ENCODE peak calls at places on chromosomes 16 and 17, in seven cellular contexts. One of them, this sample, is unnamed.
A peak's percentile ranks its signal among the peaks of the same experiment; 100 is the strongest.

GRCh38 chr16:85556456-85557082 is 56.6 kb upstream of the GSE1 start:
- DNase-seq in HTR-8/SVneo: no peak
- DNase-seq in astrocyte: no peak
- DNase-seq in CD8-positive, alpha-beta memory T cell: peak; percentile 66
- DNase-seq in fibroblast of the conjunctiva: no peak
- DNase-seq in HS-5: no peak
- DNase-seq in LoVo: peak; percentile 19
- DNase-seq in this sample: no peak

GRCh38 chr17:81553616-81554181 is 1.5 kb upstream of the FAAP100 start:
- DNase-seq in LoVo: peak; percentile 51
- DNase-seq in fibroblast of the conjunctiva: peak; percentile 59
- DNase-seq in HS-5: peak; percentile 97
- DNase-seq in CD8-positive, alpha-beta memory T cell: no peak
- DNase-seq in HTR-8/SVneo: peak; percentile 85
- DNase-seq in astrocyte: peak; percentile 97
- DNase-seq in this sample: peak; percentile 96

GRCh38 chr16:57497121-57497520 is 10.8 kb upstream of the DOK4 start:
- DNase-seq in LoVo: no peak
- DNase-seq in CD8-positive, alpha-beta memory T cell: no peak
- DNase-seq in HTR-8/SVneo: no peak
- DNase-seq in HS-5: no peak
- DNase-seq in fibroblast of the conjunctiva: no peak
- DNase-seq in astrocyte: no peak
- DNase-seq in this sample: no peak

GRCh38 chr17:36496018-36496789 is 9.7 kb downstream of the ZNHIT3 start:
- DNase-seq in CD8-positive, alpha-beta memory T cell: no peak
- DNase-seq in astrocyte: no peak
- DNase-seq in HTR-8/SVneo: no peak
- DNase-seq in LoVo: no peak
- DNase-seq in HS-5: no peak
- DNase-seq in fibroblast of the conjunctiva: no peak
- DNase-seq in this sample: no peak

GRCh38 chr16:10817963-10818941 is at the start of gene TVP23A:
- DNase-seq in LoVo: no peak
- DNase-seq in HS-5: no peak
- DNase-seq in HTR-8/SVneo: no peak
- DNase-seq in astrocyte: peak; percentile 4
- DNase-seq in CD8-positive, alpha-beta memory T cell: no peak
- DNase-seq in fibroblast of the conjunctiva: no peak
- DNase-seq in this sample: no peak

GRCh38 chr17:19016297-19016696 is 11.7 kb upstream of the FAM83G start:
- DNase-seq in CD8-positive, alpha-beta memory T cell: no peak
- DNase-seq in HS-5: no peak
- DNase-seq in HTR-8/SVneo: no peak
- DNase-seq in LoVo: no peak
- DNase-seq in astrocyte: no peak
- DNase-seq in fibroblast of the conjunctiva: no peak
- DNase-seq in this sample: no peak

GRCh38 chr17:7184091-7184488 is 4.9 kb upstream of the ASGR1 start:
- DNase-seq in fibroblast of the conjunctiva: no peak
- DNase-seq in astrocyte: no peak
- DNase-seq in HS-5: no peak
- DNase-seq in HTR-8/SVneo: no peak
- DNase-seq in CD8-positive, alpha-beta memory T cell: no peak
- DNase-seq in LoVo: peak; percentile 33
- DNase-seq in this sample: no peak

GRCh38 chr17:45425125-45425983 is 7.3 kb downstream of the ARHGAP27 start:
- DNase-seq in CD8-positive, alpha-beta memory T cell: no peak
- DNase-seq in HS-5: no peak
- DNase-seq in fibroblast of the conjunctiva: peak; percentile 45
- DNase-seq in astrocyte: peak; percentile 35
- DNase-seq in LoVo: peak; percentile 98
- DNase-seq in HTR-8/SVneo: peak; percentile 97
- DNase-seq in this sample: peak; percentile 92

GRCh38 chr17:301681-302299 is 50.8 kb downstream of the RPH3AL start:
- DNase-seq in astrocyte: no peak
- DNase-seq in HTR-8/SVneo: no peak
- DNase-seq in HS-5: no peak
- DNase-seq in LoVo: no peak
- DNase-seq in CD8-positive, alpha-beta memory T cell: no peak
- DNase-seq in fibroblast of the conjunctiva: no peak
- DNase-seq in this sample: no peak

GRCh38 chr17:6343736-6344135 is 91.2 kb downstream of the AIPL1 start:
- DNase-seq in HS-5: no peak
- DNase-seq in fibroblast of the conjunctiva: no peak
- DNase-seq in CD8-positive, alpha-beta memory T cell: no peak
- DNase-seq in HTR-8/SVneo: no peak
- DNase-seq in astrocyte: no peak
- DNase-seq in LoVo: no peak
- DNase-seq in this sample: no peak

GRCh38 chr17:10666921-10667320 is 9.8 kb upstream of the MYH3 start:
- DNase-seq in HS-5: no peak
- DNase-seq in LoVo: no peak
- DNase-seq in astrocyte: no peak
- DNase-seq in HTR-8/SVneo: no peak
- DNase-seq in fibroblast of the conjunctiva: no peak
- DNase-seq in CD8-positive, alpha-beta memory T cell: no peak
- DNase-seq in this sample: no peak

GRCh38 chr17:6796887-6797490 is 21.0 kb downstream of the FBXO39 start:
- DNase-seq in LoVo: no peak
- DNase-seq in HTR-8/SVneo: no peak
- DNase-seq in fibroblast of the conjunctiva: no peak
- DNase-seq in HS-5: peak; percentile 62
- DNase-seq in astrocyte: no peak
- DNase-seq in CD8-positive, alpha-beta memory T cell: no peak
- DNase-seq in this sample: peak; percentile 47

GRCh38 chr17:64507418-64507766 is 615 bp downstream of the CEP95 start:
- DNase-seq in CD8-positive, alpha-beta memory T cell: peak; percentile 64
- DNase-seq in fibroblast of the conjunctiva: peak; percentile 67
- DNase-seq in HTR-8/SVneo: peak; percentile 65
- DNase-seq in LoVo: peak; percentile 60
- DNase-seq in HS-5: no peak
- DNase-seq in astrocyte: peak; percentile 74
- DNase-seq in this sample: peak; percentile 73

GRCh38 chr16:51982715-51983680 is 563.9 kb downstream of the TOX3 start:
- DNase-seq in HS-5: no peak
- DNase-seq in HTR-8/SVneo: peak; percentile 28
- DNase-seq in fibroblast of the conjunctiva: peak; percentile 58
- DNase-seq in LoVo: peak; percentile 68
- DNase-seq in astrocyte: peak; percentile 38
- DNase-seq in CD8-positive, alpha-beta memory T cell: no peak
- DNase-seq in this sample: peak; percentile 31

GRCh38 chr17:30720013-30720471 is 104.5 kb downstream of the CRLF3 start:
- DNase-seq in LoVo: no peak
- DNase-seq in HS-5: no peak
- DNase-seq in fibroblast of the conjunctiva: no peak
- DNase-seq in CD8-positive, alpha-beta memory T cell: no peak
- DNase-seq in HTR-8/SVneo: no peak
- DNase-seq in astrocyte: no peak
- DNase-seq in this sample: no peak

GRCh38 chr17:35807371-35808144 is 1.7 kb upstream of the TAF15 start:
- DNase-seq in LoVo: no peak
- DNase-seq in HS-5: no peak
- DNase-seq in HTR-8/SVneo: no peak
- DNase-seq in astrocyte: peak; percentile 47
- DNase-seq in CD8-positive, alpha-beta memory T cell: no peak
- DNase-seq in fibroblast of the conjunctiva: no peak
- DNase-seq in this sample: peak; percentile 81

GRCh38 chr17:22703786-22704441 is 1011.6 kb downstream of the KCNJ18 start:
- DNase-seq in astrocyte: no peak
- DNase-seq in fibroblast of the conjunctiva: no peak
- DNase-seq in HTR-8/SVneo: no peak
- DNase-seq in CD8-positive, alpha-beta memory T cell: no peak
- DNase-seq in HS-5: no peak
- DNase-seq in LoVo: no peak
- DNase-seq in this sample: peak; percentile 52

GRCh38 chr17:7633093-7633492 is 3.2 kb downstream of the SHBG start:
- DNase-seq in HTR-8/SVneo: no peak
- DNase-seq in fibroblast of the conjunctiva: no peak
- DNase-seq in CD8-positive, alpha-beta memory T cell: no peak
- DNase-seq in LoVo: no peak
- DNase-seq in HS-5: no peak
- DNase-seq in astrocyte: no peak
- DNase-seq in this sample: no peak

GRCh38 chr17:27569257-27569722 is 61.7 kb upstream of the LGALS9 start:
- DNase-seq in CD8-positive, alpha-beta memory T cell: peak; percentile 69
- DNase-seq in HTR-8/SVneo: no peak
- DNase-seq in LoVo: peak; percentile 27
- DNase-seq in fibroblast of the conjunctiva: no peak
- DNase-seq in astrocyte: no peak
- DNase-seq in HS-5: no peak
- DNase-seq in this sample: peak; percentile 40

GRCh38 chr17:47742319-47743181 is 9.5 kb downstream of the TBX21 start:
- DNase-seq in astrocyte: no peak
- DNase-seq in LoVo: no peak
- DNase-seq in HS-5: no peak
- DNase-seq in fibroblast of the conjunctiva: no peak
- DNase-seq in CD8-positive, alpha-beta memory T cell: peak; percentile 44
- DNase-seq in HTR-8/SVneo: no peak
- DNase-seq in this sample: no peak

GRCh38 chr17:56679767-56680422 is 86.4 kb downstream of the NOG start:
- DNase-seq in HTR-8/SVneo: no peak
- DNase-seq in fibroblast of the conjunctiva: no peak
- DNase-seq in CD8-positive, alpha-beta memory T cell: no peak
- DNase-seq in LoVo: no peak
- DNase-seq in HS-5: no peak
- DNase-seq in astrocyte: peak; percentile 46
- DNase-seq in this sample: no peak

GRCh38 chr17:34051046-34051445 is 204.0 kb upstream of the CCL2 start:
- DNase-seq in HS-5: no peak
- DNase-seq in fibroblast of the conjunctiva: no peak
- DNase-seq in LoVo: no peak
- DNase-seq in astrocyte: no peak
- DNase-seq in CD8-positive, alpha-beta memory T cell: no peak
- DNase-seq in HTR-8/SVneo: no peak
- DNase-seq in this sample: no peak

GRCh38 chr16:14344292-14344691 is 273.2 kb downstream of the MRTFB start:
- DNase-seq in HTR-8/SVneo: no peak
- DNase-seq in HS-5: no peak
- DNase-seq in fibroblast of the conjunctiva: no peak
- DNase-seq in astrocyte: no peak
- DNase-seq in CD8-positive, alpha-beta memory T cell: no peak
- DNase-seq in LoVo: no peak
- DNase-seq in this sample: no peak

GRCh38 chr16:50267151-50267631 is 840 bp downstream of the ADCY7 start:
- DNase-seq in HTR-8/SVneo: no peak
- DNase-seq in astrocyte: no peak
- DNase-seq in HS-5: no peak
- DNase-seq in fibroblast of the conjunctiva: no peak
- DNase-seq in LoVo: no peak
- DNase-seq in CD8-positive, alpha-beta memory T cell: no peak
- DNase-seq in this sample: no peak

GRCh38 chr17:80999224-81000088 is 7.8 kb downstream of the CHMP6 start:
- DNase-seq in HTR-8/SVneo: no peak
- DNase-seq in LoVo: no peak
- DNase-seq in HS-5: no peak
- DNase-seq in fibroblast of the conjunctiva: no peak
- DNase-seq in astrocyte: no peak
- DNase-seq in CD8-positive, alpha-beta memory T cell: no peak
- DNase-seq in this sample: no peak

GRCh38 chr17:75876190-75876937 is 2.0 kb downstream of the TRIM47 start:
- DNase-seq in HTR-8/SVneo: no peak
- DNase-seq in HS-5: no peak
- DNase-seq in astrocyte: no peak
- DNase-seq in fibroblast of the conjunctiva: no peak
- DNase-seq in LoVo: no peak
- DNase-seq in CD8-positive, alpha-beta memory T cell: peak; percentile 76
- DNase-seq in this sample: no peak

GRCh38 chr16:67967956-67968439 is 439 bp downstream of the SLC12A4 start:
- DNase-seq in astrocyte: no peak
- DNase-seq in CD8-positive, alpha-beta memory T cell: no peak
- DNase-seq in HTR-8/SVneo: no peak
- DNase-seq in LoVo: peak; percentile 25
- DNase-seq in HS-5: no peak
- DNase-seq in fibroblast of the conjunctiva: no peak
- DNase-seq in this sample: no peak

GRCh38 chr17:1050996-1051925 is 54.3 kb downstream of the TIMM22 start:
- DNase-seq in astrocyte: no peak
- DNase-seq in LoVo: no peak
- DNase-seq in CD8-positive, alpha-beta memory T cell: no peak
- DNase-seq in HS-5: no peak
- DNase-seq in HTR-8/SVneo: no peak
- DNase-seq in fibroblast of the conjunctiva: no peak
- DNase-seq in this sample: no peak

GRCh38 chr16:17026600-17027242 is 444.0 kb downstream of the XYLT1 start:
- DNase-seq in HTR-8/SVneo: no peak
- DNase-seq in LoVo: no peak
- DNase-seq in CD8-positive, alpha-beta memory T cell: peak; percentile 49
- DNase-seq in astrocyte: no peak
- DNase-seq in HS-5: no peak
- DNase-seq in fibroblast of the conjunctiva: no peak
- DNase-seq in this sample: no peak

This sample was measured in HT1080.